ENCODE peak calls at places on chromosomes 13 and 19, in six cellular contexts. One of them, this sample, is unnamed.

GRCh38 chr19:15091918-15092753 is 10.1 kb downstream of the OR1I1 start:
- DNase-seq in NCI-H82: peak
- DNase-seq in fibroblast of lung: peak
- DNase-seq in activated gamma-delta T cell: no peak
- DNase-seq in upper lobe of left lung: no peak
- DNase-seq in NCI-H2029: peak
- DNase-seq in this sample: no peak

GRCh38 chr13:51435002-51435578 is 17.7 kb downstream of the INTS6 start:
- DNase-seq in upper lobe of left lung: no peak
- DNase-seq in activated gamma-delta T cell: no peak
- DNase-seq in NCI-H2029: no peak
- DNase-seq in NCI-H82: peak
- DNase-seq in fibroblast of lung: no peak
- DNase-seq in this sample: no peak

GRCh38 chr13:75299913-75300862 is 181.8 kb downstream of the TBC1D4 start:
- DNase-seq in activated gamma-delta T cell: no peak
- DNase-seq in NCI-H82: no peak
- DNase-seq in NCI-H2029: no peak
- DNase-seq in upper lobe of left lung: no peak
- DNase-seq in fibroblast of lung: peak
- DNase-seq in this sample: no peak

GRCh38 chr13:42394361-42395065 is 122.6 kb downstream of the AKAP11 start:
- DNase-seq in NCI-H2029: no peak
- DNase-seq in activated gamma-delta T cell: no peak
- DNase-seq in upper lobe of left lung: no peak
- DNase-seq in fibroblast of lung: no peak
- DNase-seq in NCI-H82: no peak
- DNase-seq in this sample: no peak

GRCh38 chr13:107202371-107203023 is 634.6 kb upstream of the ARGLU1 start:
- DNase-seq in NCI-H82: no peak
- DNase-seq in upper lobe of left lung: no peak
- DNase-seq in fibroblast of lung: peak
- DNase-seq in activated gamma-delta T cell: no peak
- DNase-seq in NCI-H2029: no peak
- DNase-seq in this sample: no peak

GRCh38 chr19:33797821-33798633 is 1.4 kb downstream of the KCTD15 start:
- DNase-seq in upper lobe of left lung: no peak
- DNase-seq in fibroblast of lung: peak
- DNase-seq in activated gamma-delta T cell: no peak
- DNase-seq in NCI-H82: peak
- DNase-seq in NCI-H2029: no peak
- DNase-seq in this sample: no peak

GRCh38 chr19:55820037-55820436 is 11.8 kb downstream of the NLRP11 start:
- DNase-seq in activated gamma-delta T cell: no peak
- DNase-seq in upper lobe of left lung: no peak
- DNase-seq in NCI-H82: no peak
- DNase-seq in NCI-H2029: no peak
- DNase-seq in fibroblast of lung: no peak
- DNase-seq in this sample: no peak

GRCh38 chr13:111474136-111475002 is 153.9 kb downstream of the TEX29 start:
- DNase-seq in NCI-H82: peak
- DNase-seq in activated gamma-delta T cell: no peak
- DNase-seq in upper lobe of left lung: no peak
- DNase-seq in fibroblast of lung: peak
- DNase-seq in NCI-H2029: peak
- DNase-seq in this sample: no peak

GRCh38 chr13:95418946-95419345 is 117.7 kb upstream of the ABCC4 start:
- DNase-seq in fibroblast of lung: no peak
- DNase-seq in NCI-H82: no peak
- DNase-seq in activated gamma-delta T cell: no peak
- DNase-seq in NCI-H2029: no peak
- DNase-seq in upper lobe of left lung: no peak
- DNase-seq in this sample: no peak

GRCh38 chr13:37364024-37364423 is 234.5 kb downstream of the POSTN start:
- DNase-seq in fibroblast of lung: peak
- DNase-seq in activated gamma-delta T cell: no peak
- DNase-seq in NCI-H82: no peak
- DNase-seq in NCI-H2029: no peak
- DNase-seq in upper lobe of left lung: no peak
- DNase-seq in this sample: no peak

GRCh38 chr13:49533586-49534269 is 38.0 kb downstream of the PHF11 start:
- DNase-seq in NCI-H2029: no peak
- DNase-seq in NCI-H82: no peak
- DNase-seq in fibroblast of lung: no peak
- DNase-seq in activated gamma-delta T cell: no peak
- DNase-seq in upper lobe of left lung: no peak
- DNase-seq in this sample: no peak

GRCh38 chr19:50226536-50226935 is 23.1 kb downstream of the MYH14 start:
- DNase-seq in NCI-H2029: no peak
- DNase-seq in activated gamma-delta T cell: no peak
- DNase-seq in fibroblast of lung: no peak
- DNase-seq in NCI-H82: no peak
- DNase-seq in upper lobe of left lung: no peak
- DNase-seq in this sample: no peak

GRCh38 chr19:51108066-51108804 is at the start of gene CTU1:
- DNase-seq in NCI-H2029: peak
- DNase-seq in fibroblast of lung: peak
- DNase-seq in NCI-H82: peak
- DNase-seq in upper lobe of left lung: peak
- DNase-seq in activated gamma-delta T cell: peak
- DNase-seq in this sample: peak

GRCh38 chr13:34349091-34349722 is 531.3 kb downstream of the RFC3 start:
- DNase-seq in NCI-H2029: no peak
- DNase-seq in activated gamma-delta T cell: no peak
- DNase-seq in fibroblast of lung: peak
- DNase-seq in NCI-H82: no peak
- DNase-seq in upper lobe of left lung: no peak
- DNase-seq in this sample: peak

GRCh38 chr19:42465827-42466280 is 23.1 kb upstream of the CXCL17 start:
- DNase-seq in fibroblast of lung: no peak
- DNase-seq in NCI-H82: no peak
- DNase-seq in NCI-H2029: no peak
- DNase-seq in activated gamma-delta T cell: no peak
- DNase-seq in upper lobe of left lung: no peak
- DNase-seq in this sample: no peak

GRCh38 chr13:112069727-112070300 is 2.9 kb downstream of the SOX1 start:
- DNase-seq in fibroblast of lung: no peak
- DNase-seq in NCI-H82: no peak
- DNase-seq in NCI-H2029: no peak
- DNase-seq in activated gamma-delta T cell: no peak
- DNase-seq in upper lobe of left lung: no peak
- DNase-seq in this sample: no peak

GRCh38 chr13:27186295-27186694 is 14.7 kb upstream of the USP12 start:
- DNase-seq in activated gamma-delta T cell: no peak
- DNase-seq in fibroblast of lung: no peak
- DNase-seq in NCI-H2029: no peak
- DNase-seq in NCI-H82: peak
- DNase-seq in upper lobe of left lung: no peak
- DNase-seq in this sample: no peak

GRCh38 chr19:55467236-55468053 is 2.9 kb upstream of the C19orf85 start:
- DNase-seq in fibroblast of lung: peak
- DNase-seq in NCI-H2029: no peak
- DNase-seq in upper lobe of left lung: peak
- DNase-seq in NCI-H82: peak
- DNase-seq in activated gamma-delta T cell: peak
- DNase-seq in this sample: peak

GRCh38 chr19:6935069-6935468 is 47.7 kb downstream of the ADGRE1 start:
- DNase-seq in activated gamma-delta T cell: no peak
- DNase-seq in fibroblast of lung: no peak
- DNase-seq in NCI-H82: no peak
- DNase-seq in NCI-H2029: no peak
- DNase-seq in upper lobe of left lung: no peak
- DNase-seq in this sample: no peak

GRCh38 chr13:110726726-110727125 is 13.2 kb downstream of the ING1 start:
- DNase-seq in activated gamma-delta T cell: no peak
- DNase-seq in NCI-H2029: peak
- DNase-seq in fibroblast of lung: no peak
- DNase-seq in upper lobe of left lung: no peak
- DNase-seq in NCI-H82: no peak
- DNase-seq in this sample: no peak

GRCh38 chr19:29054886-29055675 is 157.9 kb downstream of the UQCRFS1 start:
- DNase-seq in fibroblast of lung: no peak
- DNase-seq in activated gamma-delta T cell: no peak
- DNase-seq in NCI-H2029: no peak
- DNase-seq in NCI-H82: no peak
- DNase-seq in upper lobe of left lung: no peak
- DNase-seq in this sample: no peak

GRCh38 chr13:28220166-28220565 is 81.8 kb downstream of the PAN3 start:
- DNase-seq in activated gamma-delta T cell: no peak
- DNase-seq in upper lobe of left lung: no peak
- DNase-seq in fibroblast of lung: peak
- DNase-seq in NCI-H2029: no peak
- DNase-seq in NCI-H82: no peak
- DNase-seq in this sample: no peak

GRCh38 chr13:44292545-44292944 is 81.1 kb upstream of the SERP2 start:
- DNase-seq in NCI-H2029: no peak
- DNase-seq in fibroblast of lung: no peak
- DNase-seq in activated gamma-delta T cell: no peak
- DNase-seq in NCI-H82: no peak
- DNase-seq in upper lobe of left lung: no peak
- DNase-seq in this sample: no peak

GRCh38 chr13:74555291-74556001 is 421.2 kb upstream of the KLF12 start:
- DNase-seq in upper lobe of left lung: no peak
- DNase-seq in fibroblast of lung: no peak
- DNase-seq in NCI-H2029: no peak
- DNase-seq in activated gamma-delta T cell: no peak
- DNase-seq in NCI-H82: peak
- DNase-seq in this sample: no peak

GRCh38 chr19:52959613-52960295 is 2.9 kb downstream of the ZNF816 start:
- DNase-seq in upper lobe of left lung: no peak
- DNase-seq in fibroblast of lung: no peak
- DNase-seq in activated gamma-delta T cell: no peak
- DNase-seq in NCI-H2029: no peak
- DNase-seq in NCI-H82: no peak
- DNase-seq in this sample: no peak